ENCODE peak calls at places on chromosomes 7 and 10, in ten cellular contexts. Y is esophagus squamous epithelium, A is body of pancreas, Z is GM12891, P is ovary, O is NB4, H is HCT116, F is lower leg skin, G is A549, B is GM12892. I is an unnamed sample.

GRCh38 chr7:122886357-122887081 is at the start of gene CADPS2:
- DNase-seq in F (peak), H (peak), Z (peak), P (peak), B (peak), G (peak), Y (no peak), O (no peak), A (peak), I (peak)

GRCh38 chr7:157539521-157539920 is 202.7 kb downstream of the DNAJB6 start:
- DNase-seq in A (no peak), B (no peak), F (no peak), G (no peak), O (no peak), P (no peak), Z (no peak), Y (no peak), H (no peak), I (no peak)

GRCh38 chr7:16586081-16586874 is 59.3 kb downstream of the ANKMY2 start:
- DNase-seq in O (peak), A (no peak), F (no peak), Y (no peak), P (no peak), G (no peak), Z (no peak), B (no peak), H (no peak), I (no peak)

GRCh38 chr7:120110169-120110568 is 162.8 kb upstream of the KCND2 start:
- DNase-seq in G (no peak), Z (no peak), F (no peak), A (no peak), B (no peak), H (no peak), P (no peak), O (no peak), Y (no peak), I (no peak)

GRCh38 chr7:13987395-13987794 is 2.1 kb downstream of the ETV1 start:
- DNase-seq in H (no peak), F (no peak), Y (no peak), A (no peak), Z (no peak), G (no peak), P (no peak), O (no peak), B (no peak), I (no peak)

GRCh38 chr10:118522791-118523498 is 72.5 kb downstream of the PRLHR start:
- DNase-seq in B (no peak), G (no peak), Y (no peak), F (no peak), Z (no peak), P (no peak), A (no peak), O (peak), H (peak), I (peak)

GRCh38 chr7:152076940-152077933 is 51.8 kb downstream of the GALNT11 start:
- DNase-seq in H (no peak), G (no peak), B (no peak), Z (no peak), O (no peak), Y (no peak), F (no peak), A (peak), P (no peak), I (no peak)

GRCh38 chr7:123594813-123595241 is 6.8 kb upstream of the ASB15 start:
- DNase-seq in F (no peak), B (no peak), P (no peak), Y (no peak), O (no peak), A (no peak), G (no peak), Z (no peak), H (no peak), I (no peak)

GRCh38 chr7:153017197-153017596 is 257.6 kb downstream of the ACTR3B start:
- DNase-seq in P (no peak), Z (no peak), F (no peak), O (no peak), H (no peak), G (no peak), A (no peak), B (no peak), Y (no peak), I (no peak)

GRCh38 chr10:13853854-13854253 is 267.1 kb downstream of the PRPF18 start:
- DNase-seq in Y (no peak), P (no peak), B (no peak), Z (no peak), G (no peak), O (no peak), H (no peak), F (no peak), A (no peak), I (no peak)

GRCh38 chr10:113183543-113183942 is 233.5 kb downstream of the TCF7L2 start:
- DNase-seq in Y (no peak), Z (no peak), B (no peak), F (no peak), H (no peak), P (no peak), G (no peak), A (no peak), O (no peak), I (no peak)

GRCh38 chr10:89330537-89330936 is 2.7 kb downstream of the IFIT3 start:
- DNase-seq in F (no peak), Y (no peak), H (no peak), Z (no peak), B (no peak), A (no peak), G (no peak), O (no peak), P (no peak), I (no peak)

GRCh38 chr10:89332718-89333281 is 5.0 kb downstream of the IFIT3 start:
- DNase-seq in G (no peak), F (no peak), O (no peak), P (no peak), A (no peak), H (no peak), Y (no peak), B (no peak), Z (no peak), I (no peak)

GRCh38 chr10:89332092-89332633 is 4.4 kb downstream of the IFIT3 start:
- DNase-seq in P (no peak), Y (no peak), A (no peak), F (no peak), H (no peak), G (no peak), B (no peak), Z (no peak), O (peak), I (no peak)

GRCh38 chr10:89327803-89328441 is at the start of gene IFIT3:
- DNase-seq in A (peak), B (no peak), H (peak), F (peak), Z (no peak), O (peak), P (peak), Y (no peak), G (peak), I (peak)
- TF ChIP-seq POLR2A in A (no peak), B (peak), H (peak), F (no peak), Z (peak), O (no peak), P (no peak), Y (no peak), G (no peak), I (no peak)

DNA sequence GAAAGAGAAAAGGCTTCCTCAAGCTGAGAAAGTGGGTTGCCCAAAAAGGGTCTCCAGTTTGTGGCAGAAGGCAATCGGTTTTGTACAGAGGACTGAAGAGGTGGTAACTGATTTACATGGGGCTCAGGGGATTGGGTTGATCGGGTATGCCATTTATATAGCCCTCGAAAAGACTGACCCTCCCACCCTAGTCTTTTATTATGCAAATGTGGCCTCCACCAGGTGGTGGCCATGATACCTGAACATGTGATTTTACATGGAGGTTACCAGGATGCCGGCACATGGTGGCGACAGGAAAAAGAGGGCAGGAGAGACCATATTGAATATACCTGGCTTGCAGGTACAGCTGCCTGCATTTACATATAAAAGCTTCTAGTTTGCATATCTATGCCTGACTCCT is 36.7 kb downstream of the ATE1 start:
- DNase-seq in B (no peak), P (no peak), F (no peak), A (no peak), H (no peak), Y (no peak), G (no peak), Z (no peak), O (no peak), I (no peak)
- TF ChIP-seq POLR2A in B (no peak), P (no peak), F (no peak), A (no peak), H (no peak), Y (no peak), G (no peak), Z (no peak), O (no peak), I (no peak)

GRCh38 chr10:32891261-32891660 is 66.8 kb downstream of the ITGB1 start:
- DNase-seq in H (no peak), Z (no peak), P (no peak), A (no peak), B (no peak), G (no peak), F (no peak), O (no peak), Y (no peak), I (no peak)
- TF ChIP-seq POLR2A in H (no peak), Z (no peak), P (no peak), A (no peak), B (no peak), G (no peak), F (no peak), O (no peak), Y (no peak), I (no peak)

GRCh38 chr10:89153971-89154370 is 53.1 kb downstream of the CH25H start:
- DNase-seq in F (no peak), O (no peak), A (no peak), Y (no peak), P (no peak), Z (no peak), H (no peak), G (no peak), B (no peak), I (no peak)
- TF ChIP-seq POLR2A in F (no peak), O (no peak), A (no peak), Y (no peak), P (no peak), Z (no peak), H (no peak), G (no peak), B (no peak), I (no peak)

GRCh38 chr7:94393251-94393758 is 1.4 kb upstream of the COL1A2 start:
- DNase-seq in Z (no peak), B (no peak), H (no peak), P (peak), F (no peak), A (no peak), O (no peak), G (no peak), Y (no peak), I (no peak)

GRCh38 chr7:94395141-94396041 is 696 bp downstream of the COL1A2 start:
- DNase-seq in A (peak), Z (peak), B (peak), H (peak), O (peak), F (peak), Y (no peak), P (peak), G (peak), I (peak)

GRCh38 chr7:94396044-94396443 is 1.3 kb downstream of the COL1A2 start:
- DNase-seq in Y (no peak), O (no peak), H (no peak), P (no peak), G (no peak), F (no peak), Z (no peak), A (no peak), B (no peak), I (peak)

GRCh38 chr7:94394058-94394398 is 667 bp upstream of the COL1A2 start:
- DNase-seq in B (no peak), A (no peak), O (no peak), Z (no peak), Y (no peak), P (peak), G (no peak), F (no peak), H (no peak), I (no peak)

DNA sequence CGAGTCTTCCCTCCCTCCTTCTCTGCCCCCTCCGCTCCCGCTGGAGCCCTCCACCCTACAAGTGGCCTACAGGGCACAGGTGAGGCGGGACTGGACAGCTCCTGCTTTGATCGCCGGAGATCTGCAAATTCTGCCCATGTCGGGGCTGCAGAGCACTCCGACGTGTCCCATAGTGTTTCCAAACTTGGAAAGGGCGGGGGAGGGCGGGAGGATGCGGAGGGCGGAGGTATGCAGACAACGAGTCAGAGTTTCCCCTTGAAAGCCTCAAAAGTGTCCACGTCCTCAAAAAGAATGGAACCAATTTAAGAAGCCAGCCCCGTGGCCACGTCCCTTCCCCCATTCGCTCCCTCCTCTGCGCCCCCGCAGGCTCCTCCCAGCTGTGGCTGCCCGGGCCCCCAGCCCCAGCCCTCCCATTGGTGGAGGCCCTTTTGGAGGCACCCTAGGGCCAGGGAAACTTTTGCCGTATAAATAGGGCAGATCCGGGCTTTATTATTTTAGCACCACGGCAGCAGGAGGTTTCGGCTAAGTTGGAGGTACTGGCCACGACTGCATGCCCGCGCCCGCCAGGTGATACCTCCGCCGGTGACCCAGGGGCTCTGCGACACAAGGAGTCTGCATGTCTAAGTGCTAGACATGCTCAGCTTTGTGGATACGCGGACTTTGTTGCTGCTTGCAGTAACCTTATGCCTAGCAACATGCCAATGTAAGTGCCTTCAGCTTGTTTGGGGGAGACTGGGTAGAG is at the start of gene COL1A2:
- DNase-seq in H (no peak), Y (peak), O (no peak), B (no peak), F (peak), G (no peak), Z (no peak), A (peak), P (peak), I (peak)
- TF ChIP-seq POLR2A in H (no peak), Y (peak), O (no peak), B (no peak), F (no peak), G (no peak), Z (no peak), A (no peak), P (peak), I (peak)

GRCh38 chr7:74225400-74225799 is 15.6 kb downstream of the LAT2 start:
- DNase-seq in F (no peak), A (no peak), O (peak), B (peak), P (no peak), H (no peak), G (no peak), Z (no peak), Y (no peak), I (no peak)

GRCh38 chr7:74228951-74229900 is 19.4 kb downstream of the LAT2 start:
- DNase-seq in B (no peak), A (no peak), G (no peak), H (no peak), P (no peak), F (no peak), Y (no peak), Z (no peak), O (peak), I (no peak)

GRCh38 chr7:74223711-74224510 is 14.1 kb downstream of the LAT2 start:
- DNase-seq in G (no peak), Y (no peak), O (peak), Z (no peak), F (no peak), H (no peak), A (no peak), B (peak), P (peak), I (no peak)

GRCh38 chr7:74224511-74224832 is 14.7 kb downstream of the LAT2 start:
- DNase-seq in A (no peak), B (peak), O (no peak), P (no peak), G (no peak), F (no peak), Z (no peak), H (no peak), Y (no peak), I (no peak)

DNA sequence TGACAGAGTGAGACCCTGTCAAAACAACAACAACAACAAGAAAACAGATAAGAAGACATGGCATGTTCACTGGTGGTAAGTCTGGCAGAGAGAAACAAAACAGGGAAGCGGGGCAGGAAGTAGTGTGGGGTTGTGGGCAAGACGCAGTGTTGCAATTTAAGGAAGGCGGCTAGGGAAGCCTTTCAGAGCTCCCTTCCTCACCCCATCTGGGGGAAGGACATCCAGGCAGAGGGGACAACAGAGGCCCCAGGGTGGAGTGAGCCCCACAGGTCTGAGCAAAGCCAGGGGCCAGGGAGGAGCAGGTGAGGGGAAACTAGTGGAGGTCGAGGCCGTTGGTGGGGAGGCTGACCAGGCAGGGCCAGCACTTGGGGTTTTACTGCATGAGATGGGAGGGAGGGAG is 16.8 kb downstream of the LAT2 start:
- DNase-seq in Y (no peak), F (no peak), H (no peak), O (peak), B (no peak), Z (no peak), P (no peak), G (no peak), A (no peak), I (no peak)
- TF ChIP-seq POLR2A in Y (no peak), F (no peak), H (no peak), O (no peak), B (peak), Z (no peak), P (no peak), G (no peak), A (no peak), I (no peak)

GRCh38 chr10:29734980-29735627 is 100.3 kb upstream of the SVIL start:
- DNase-seq in Z (peak), P (peak), A (peak), O (peak), G (peak), H (no peak), B (peak), F (peak), Y (no peak), I (peak)

GRCh38 chr10:29735628-29736324 is 101.0 kb upstream of the SVIL start:
- DNase-seq in G (peak), P (peak), F (peak), H (peak), Y (peak), O (peak), Z (peak), B (peak), A (peak), I (peak)

GRCh38 chr10:29737209-29737565 is 102.4 kb upstream of the SVIL start:
- DNase-seq in H (no peak), A (no peak), P (no peak), Z (no peak), F (no peak), Y (no peak), O (no peak), G (no peak), B (no peak), I (no peak)

GRCh38 chr10:29734640-29734979 is 99.8 kb upstream of the SVIL start:
- DNase-seq in H (no peak), B (no peak), F (no peak), Z (peak), G (no peak), O (peak), Y (no peak), P (no peak), A (no peak), I (no peak)

DNA sequence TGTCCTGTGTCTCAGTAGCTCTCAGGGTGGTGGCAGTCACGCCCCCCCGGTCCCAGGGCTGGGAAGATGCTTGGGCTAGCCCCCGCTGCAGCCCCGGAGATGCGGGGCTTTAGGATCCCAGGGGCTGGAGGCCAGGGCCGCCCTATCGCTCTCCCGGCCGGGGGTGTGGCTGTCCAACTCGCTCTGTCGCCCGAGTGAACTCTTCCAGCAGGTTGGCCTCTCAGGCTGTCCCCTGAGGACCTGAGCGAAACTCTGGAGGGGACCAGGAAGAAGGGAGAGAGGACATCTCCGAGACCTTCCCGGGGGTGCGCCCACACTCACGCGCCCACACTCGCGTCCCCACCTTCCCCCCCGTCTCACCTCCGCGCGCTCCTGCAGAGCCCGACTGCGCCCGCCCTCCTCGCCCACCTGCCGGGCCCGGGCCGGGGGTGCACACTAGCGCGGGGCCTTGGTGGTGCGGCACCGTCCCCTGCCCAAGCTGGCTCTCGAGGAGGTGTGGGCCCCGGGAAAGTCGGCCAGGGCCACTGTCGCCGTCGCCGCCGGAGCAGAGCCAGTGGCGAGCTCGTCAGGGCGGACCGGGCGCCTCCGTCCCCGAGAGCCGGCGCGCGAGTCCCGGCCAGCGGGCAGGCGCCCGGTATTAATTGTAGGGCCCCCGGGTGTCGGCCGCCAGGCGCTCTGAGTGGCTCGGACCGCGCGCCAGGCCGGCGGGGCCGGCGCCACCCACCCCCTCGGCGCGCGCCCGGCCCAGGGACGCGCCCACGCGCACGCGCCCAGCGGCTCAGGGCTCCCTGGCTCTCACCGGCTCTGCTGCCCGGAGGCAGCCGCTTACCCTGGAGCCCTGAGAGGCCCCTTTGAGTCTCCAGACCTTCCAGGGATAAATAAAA is 101.8 kb upstream of the SVIL start:
- DNase-seq in O (no peak), Y (no peak), G (peak), Z (peak), F (peak), B (peak), H (no peak), A (peak), P (peak), I (peak)
- TF ChIP-seq POLR2A in O (no peak), Y (peak), G (peak), Z (no peak), F (no peak), B (no peak), H (no peak), A (peak), P (peak), I (no peak)

GRCh38 chr10:102434251-102434913 is 2.0 kb upstream of the CUEDC2 start:
- DNase-seq in F (no peak), P (no peak), B (no peak), G (no peak), Y (no peak), H (no peak), A (no peak), Z (no peak), O (peak), I (no peak)
- TF ChIP-seq POLR2A in F (no peak), P (no peak), B (no peak), G (no peak), Y (no peak), H (no peak), A (no peak), Z (no peak), O (no peak), I (no peak)

GRCh38 chr7:127651556-127652332 is at the start of gene SND1:
- DNase-seq in A (peak), P (peak), H (peak), O (peak), B (peak), Z (peak), Y (peak), F (peak), G (peak), I (peak)

GRCh38 chr7:127655720-127656119 is 3.7 kb downstream of the SND1 start:
- DNase-seq in P (no peak), Y (no peak), B (no peak), A (no peak), F (no peak), O (no peak), G (no peak), H (no peak), Z (no peak), I (no peak)

GRCh38 chr7:127652333-127653248 is 597 bp downstream of the SND1 start:
- DNase-seq in A (peak), Z (peak), G (peak), Y (no peak), H (no peak), P (no peak), O (peak), B (no peak), F (no peak), I (no peak)

GRCh38 chr7:127654404-127655392 is 2.7 kb downstream of the SND1 start:
- DNase-seq in H (no peak), G (no peak), O (peak), B (no peak), P (no peak), Z (no peak), Y (no peak), A (no peak), F (no peak), I (no peak)

GRCh38 chr7:127653396-127653795 is 1.4 kb downstream of the SND1 start:
- DNase-seq in A (no peak), B (no peak), Y (no peak), F (no peak), P (no peak), Z (no peak), H (no peak), O (no peak), G (no peak), I (no peak)
- TF ChIP-seq POLR2A in A (no peak), B (no peak), Y (no peak), F (no peak), P (no peak), Z (no peak), H (no peak), O (no peak), G (no peak), I (no peak)

I was measured in H54.